ENCODE peak calls at places on chromosomes 7 and 10, in five cellular contexts. X is suprapubic skin, D is GM12878, Q is spleen, Z is HL-60. H is an unnamed sample.

GRCh38 chr10:84607044-84607443 is 278.7 kb downstream of the CCSER2 start:
- DNase-seq in X (no peak), D (no peak), Q (no peak), Z (no peak), H (no peak)

GRCh38 chr7:157769870-157770213 is 433.0 kb downstream of the DNAJB6 start:
- DNase-seq in X (no peak), D (no peak), Q (peak), Z (no peak), H (no peak)

GRCh38 chr7:106041140-106041717 is 70.9 kb downstream of the SYPL1 start:
- DNase-seq in X (no peak), D (no peak), Q (no peak), Z (peak), H (no peak)

GRCh38 chr10:18601321-18601720 is 50.1 kb downstream of the NSUN6 start:
- DNase-seq in X (no peak), D (no peak), Q (no peak), Z (no peak), H (no peak)

GRCh38 chr7:129493555-129493954 is 8.8 kb upstream of the SMKR1 start:
- DNase-seq in X (no peak), D (no peak), Q (no peak), Z (no peak), H (no peak)

GRCh38 chr10:62735464-62736188 is 68.9 kb upstream of the ADO start:
- DNase-seq in X (no peak), D (peak), Q (no peak), Z (no peak), H (no peak)

GRCh38 chr10:98567396-98567795 is 120.7 kb upstream of the HPS1 start:
- DNase-seq in X (no peak), D (no peak), Q (no peak), Z (no peak), H (no peak)

GRCh38 chr7:99061001-99061779 is 82.7 kb downstream of the SMURF1 start:
- DNase-seq in X (no peak), D (no peak), Q (no peak), Z (no peak), H (no peak)

GRCh38 chr7:106569500-106569929 is 91.4 kb downstream of the CCDC71L start:
- DNase-seq in X (no peak), D (no peak), Q (no peak), Z (no peak), H (no peak)

GRCh38 chr7:128447944-128448556 is 7.6 kb upstream of the HILPDA start:
- DNase-seq in X (no peak), D (no peak), Q (no peak), Z (no peak), H (no peak)

GRCh38 chr7:32200593-32200992 is 130.4 kb upstream of the PDE1C start:
- DNase-seq in X (no peak), D (no peak), Q (no peak), Z (no peak), H (no peak)

GRCh38 chr10:43816351-43817321 is 168.0 kb upstream of the ZNF32 start:
- DNase-seq in X (no peak), D (peak), Q (peak), Z (peak), H (no peak)

GRCh38 chr10:49362596-49363260 is 33.2 kb downstream of the DRGX start:
- DNase-seq in X (no peak), D (peak), Q (no peak), Z (no peak), H (no peak)

GRCh38 chr10:112985701-112986510 is 35.9 kb downstream of the TCF7L2 start:
- DNase-seq in X (no peak), D (peak), Q (no peak), Z (peak), H (no peak)

GRCh38 chr10:125076891-125077643 is 83.3 kb downstream of the CTBP2 start:
- DNase-seq in X (no peak), D (no peak), Q (peak), Z (no peak), H (no peak)

GRCh38 chr10:17444062-17444714 is 10.2 kb downstream of the ST8SIA6 start:
- DNase-seq in X (no peak), D (peak), Q (no peak), Z (no peak), H (no peak)
- TF ChIP-seq POLR2AphosphoS5 in X (no peak), D (no peak), Q (no peak), Z (no peak), H (no peak)

DNA sequence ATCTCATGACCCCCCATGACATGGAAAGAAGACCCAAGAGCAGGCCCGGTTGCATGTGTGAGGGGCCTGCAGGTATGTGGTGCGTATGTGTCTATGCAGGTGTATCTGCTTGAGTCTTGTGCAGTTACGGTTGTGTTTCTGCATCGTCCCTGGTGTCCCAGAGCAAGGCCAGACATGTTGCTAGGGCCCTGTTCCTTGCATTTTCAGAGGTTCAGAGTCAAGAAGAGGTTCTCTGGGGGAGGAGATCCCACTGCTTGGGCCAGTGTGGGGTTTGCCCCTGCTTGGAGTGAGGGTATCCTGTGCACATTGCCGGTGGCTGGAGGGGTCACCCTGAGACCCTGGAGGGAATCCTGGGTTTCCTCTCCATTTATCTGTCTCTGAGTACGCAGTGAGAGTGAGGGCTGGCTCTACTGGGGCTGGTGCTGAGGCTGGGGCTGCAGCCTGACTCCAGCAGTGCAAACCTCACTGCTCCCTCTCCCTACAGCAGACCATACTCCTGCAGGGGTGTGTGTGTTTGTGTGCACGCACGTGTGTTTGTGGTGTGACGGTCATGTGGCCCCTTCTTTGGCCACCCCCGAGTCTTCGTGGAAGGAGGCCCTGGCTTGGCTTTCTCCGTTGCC is 4.1 kb downstream of the TRIM8 start:
- DNase-seq in X (no peak), D (no peak), Q (no peak), Z (no peak), H (no peak)
- H3K4me3 ChIP-seq in X (peak), D (peak), Q (peak), Z (no peak), H (no peak)

GRCh38 chr10:94213980-94214379 is 148.8 kb downstream of the NOC3L start:
- DNase-seq in X (no peak), D (no peak), Q (no peak), Z (no peak), H (no peak)

GRCh38 chr10:94208315-94208714 is 154.4 kb downstream of the NOC3L start:
- DNase-seq in X (no peak), D (no peak), Q (no peak), Z (no peak), H (no peak)

GRCh38 chr10:94212876-94213595 is 149.7 kb downstream of the NOC3L start:
- DNase-seq in X (no peak), D (no peak), Q (no peak), Z (no peak), H (no peak)

GRCh38 chr10:94211187-94211529 is 151.6 kb downstream of the NOC3L start:
- DNase-seq in X (no peak), D (no peak), Q (no peak), Z (no peak), H (no peak)

DNA sequence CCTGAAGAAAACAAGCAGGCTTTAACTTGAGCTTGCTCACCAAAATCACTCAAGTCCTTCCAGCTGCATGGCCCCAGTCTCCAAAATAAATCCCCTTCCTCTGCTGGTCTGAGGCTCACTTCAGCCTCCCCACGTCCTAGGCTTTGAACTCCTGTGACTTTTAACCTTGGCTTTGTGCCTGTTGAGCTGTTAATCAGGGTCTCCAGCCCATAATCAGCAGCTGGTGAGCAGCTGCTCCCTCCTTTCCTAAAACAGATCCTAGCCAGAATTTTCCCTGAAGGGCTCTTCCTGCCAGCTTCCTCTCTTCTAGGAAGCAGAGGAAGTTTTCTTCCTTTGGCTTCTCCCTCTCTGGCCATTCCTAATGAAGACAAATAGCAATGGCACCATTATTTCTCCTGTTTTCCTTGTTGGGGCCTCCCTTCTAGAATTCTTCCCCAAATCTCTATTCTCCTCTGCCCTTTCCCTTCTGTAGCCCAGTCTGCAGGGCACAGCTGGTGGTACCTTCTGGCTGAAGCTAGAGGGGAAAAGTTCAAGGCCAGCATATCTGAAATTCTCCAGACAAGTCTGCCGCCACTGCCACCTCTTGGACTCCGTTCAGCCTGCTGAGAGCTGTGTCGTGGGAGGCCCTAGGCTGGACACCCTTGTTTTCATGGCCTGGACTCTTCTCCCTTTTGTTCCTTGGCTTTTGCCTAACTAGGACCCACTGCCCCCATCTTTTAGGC is 152.1 kb downstream of the NOC3L start:
- DNase-seq in X (no peak), D (no peak), Q (no peak), Z (no peak), H (no peak)
- TF ChIP-seq POLR2AphosphoS5 in X (no peak), D (no peak), Q (no peak), Z (no peak), H (no peak)

DNA sequence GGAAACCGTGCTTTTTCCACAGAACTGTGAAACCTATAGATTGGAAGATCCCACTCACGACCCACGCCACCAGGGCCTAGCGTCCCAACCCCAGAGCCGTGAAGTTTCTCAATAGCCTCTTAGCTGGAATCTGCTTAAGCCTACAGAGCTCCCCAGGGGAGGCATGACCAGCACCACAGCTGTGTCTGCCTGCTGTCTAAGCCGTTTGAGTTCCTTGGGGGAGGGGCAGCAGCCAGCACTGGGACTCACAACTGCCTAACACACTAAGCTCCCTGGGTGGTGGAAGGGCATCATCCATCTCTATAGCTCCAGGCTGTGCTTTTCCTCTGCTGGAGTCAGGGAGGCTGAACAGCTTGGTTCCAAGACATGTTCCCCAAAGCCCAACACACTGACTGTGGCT is 26.0 kb upstream of the TMEM140 start:
- DNase-seq in X (no peak), D (no peak), Q (no peak), Z (no peak), H (no peak)
- H3K4me3 ChIP-seq in X (no peak), D (no peak), Q (no peak), Z (no peak), H (no peak)

DNA sequence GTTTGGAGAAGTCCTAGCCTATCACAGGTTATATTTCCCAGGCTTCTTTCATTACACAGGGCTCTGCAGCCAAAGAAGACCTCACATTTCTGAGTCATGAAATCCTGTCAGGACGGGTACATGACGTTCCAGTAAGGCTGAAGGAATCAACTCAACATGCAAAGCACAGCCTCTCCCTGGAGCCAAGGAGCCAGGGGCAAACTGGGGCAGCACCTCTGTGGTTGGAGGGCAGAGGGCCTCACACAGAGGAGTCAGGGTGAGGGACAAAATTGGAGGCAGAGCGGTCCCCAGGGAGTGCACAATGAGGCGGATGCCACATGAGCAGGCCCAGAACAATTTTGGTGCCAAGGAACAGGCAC is 116.3 kb upstream of the GDF10 start:
- DNase-seq in X (no peak), D (no peak), Q (no peak), Z (no peak), H (no peak)
- TF ChIP-seq POLR2AphosphoS5 in X (peak), D (no peak), Q (no peak), Z (no peak), H (no peak)

DNA sequence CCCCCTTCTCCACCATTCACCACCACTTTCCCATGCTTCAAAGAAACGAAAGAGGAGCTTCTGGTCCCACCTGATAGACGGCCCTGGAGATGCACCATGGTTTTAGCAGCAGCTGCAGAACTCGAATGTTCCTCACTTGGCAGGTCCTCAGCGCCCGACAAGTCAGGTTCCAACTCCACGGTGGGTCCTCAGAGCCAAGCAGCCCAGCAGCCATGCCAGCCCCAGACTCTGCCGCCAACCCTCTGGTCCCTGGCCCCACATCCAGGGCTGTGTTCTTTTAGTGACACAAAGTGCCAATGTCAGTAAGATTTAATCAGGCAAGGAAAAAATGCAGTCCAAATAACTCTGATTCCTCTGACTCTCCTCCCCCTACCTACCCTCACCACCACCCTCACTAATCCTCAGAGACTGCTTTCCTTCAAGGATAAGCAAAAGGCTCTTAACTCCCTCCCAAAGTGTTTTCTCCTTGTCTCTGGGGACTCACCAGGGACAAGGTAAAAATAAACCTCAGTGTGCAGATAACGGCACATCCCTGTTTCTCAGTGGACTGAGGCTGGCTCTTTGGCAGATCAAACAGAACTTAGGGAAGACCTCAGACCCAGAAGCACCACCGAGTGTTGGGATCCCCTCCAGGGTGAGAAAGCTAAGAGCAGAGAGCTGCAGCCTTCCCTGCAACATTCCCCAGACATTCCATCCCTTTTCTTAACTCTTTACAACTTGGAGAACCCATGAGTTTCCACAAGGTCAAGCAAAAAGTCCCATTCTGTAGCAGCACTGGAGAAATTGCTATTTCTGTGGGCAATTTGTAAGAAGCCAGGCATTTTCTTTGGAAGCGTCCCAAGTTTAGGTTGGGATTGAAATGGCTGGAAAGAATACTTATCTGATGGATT is 358.9 kb downstream of the FRMD4A start:
- DNase-seq in X (no peak), D (no peak), Q (no peak), Z (no peak), H (no peak)
- H3K4me3 ChIP-seq in X (no peak), D (no peak), Q (no peak), Z (no peak), H (no peak)

GRCh38 chr10:97543025-97543546 is 29.5 kb upstream of the ANKRD2 start:
- DNase-seq in X (peak), D (no peak), Q (peak), Z (peak), H (no peak)
- TF ChIP-seq POLR2AphosphoS5 in X (peak), D (no peak), Q (peak), Z (peak), H (no peak)

DNA sequence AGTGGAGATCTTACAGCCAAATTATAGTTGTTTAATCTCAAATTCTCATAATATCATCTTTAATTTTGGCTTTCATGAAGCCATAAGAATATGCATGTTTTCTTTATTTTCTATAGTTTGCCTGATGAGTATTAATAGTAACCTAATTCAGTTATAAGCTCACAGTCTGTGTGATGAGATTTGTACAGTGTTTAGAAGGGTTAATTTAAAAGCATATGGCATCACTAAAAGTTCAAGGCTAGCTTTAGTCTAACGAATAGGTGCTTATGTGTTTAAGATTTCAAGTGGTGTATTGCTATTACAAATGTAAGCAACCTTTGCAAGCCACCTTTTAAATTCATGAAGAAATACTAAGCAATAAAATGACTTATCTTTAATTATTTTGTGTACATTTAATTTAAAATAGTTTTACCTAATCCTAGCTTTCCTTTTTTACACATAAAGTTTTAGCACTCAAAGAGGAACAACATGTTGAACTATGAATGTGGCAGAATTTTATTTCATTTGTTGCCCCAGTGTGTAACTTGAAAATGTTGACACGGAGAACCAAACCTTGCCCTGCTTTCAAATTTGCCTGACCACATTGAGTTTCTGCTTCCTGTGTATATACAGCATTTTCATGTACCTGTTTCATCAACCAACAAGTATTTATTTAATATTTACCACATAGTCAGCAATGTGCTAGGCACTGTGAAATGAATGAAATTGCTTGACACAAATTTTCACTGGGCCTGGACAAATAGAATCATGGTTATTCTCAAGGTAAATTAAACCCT is 41.5 kb downstream of the TET1 start:
- DNase-seq in X (no peak), D (peak), Q (no peak), Z (no peak), H (no peak)
- H3K4me3 ChIP-seq in X (no peak), D (peak), Q (no peak), Z (no peak), H (peak)

GRCh38 chr7:111650456-111650999 is 88.2 kb upstream of the IMMP2L start:
- DNase-seq in X (no peak), D (no peak), Q (no peak), Z (no peak), H (no peak)
- TF ChIP-seq POLR2AphosphoS5 in X (no peak), D (no peak), Q (no peak), Z (no peak), H (no peak)

GRCh38 chr7:31051598-31052503 is at the start of gene ADCYAP1R1:
- DNase-seq in X (no peak), D (no peak), Q (no peak), Z (no peak), H (no peak)

GRCh38 chr7:31052841-31053601 is 913 bp downstream of the ADCYAP1R1 start:
- DNase-seq in X (no peak), D (no peak), Q (no peak), Z (no peak), H (no peak)

GRCh38 chr7:31053986-31054385 is 1.9 kb downstream of the ADCYAP1R1 start:
- DNase-seq in X (no peak), D (no peak), Q (no peak), Z (no peak), H (no peak)

GRCh38 chr7:31054608-31055273 is 2.6 kb downstream of the ADCYAP1R1 start:
- DNase-seq in X (no peak), D (no peak), Q (no peak), Z (no peak), H (no peak)

GRCh38 chr7:31052504-31052840 is 364 bp downstream of the ADCYAP1R1 start:
- DNase-seq in X (no peak), D (no peak), Q (no peak), Z (no peak), H (no peak)
- H3K4me3 ChIP-seq in X (peak), D (no peak), Q (no peak), Z (no peak), H (peak)

H was measured in SK-N-MC.